ENCODE peak calls at places on chromosomes 4 and X, in four cellular contexts. W, G, A and Z are unnamed samples.

GRCh38 chrX:110055616-110056015 is 52.7 kb downstream of the TMEM164 start:
- DNase-seq in G (no peak), W (no peak), A (no peak), Z (peak; percentile 41)

GRCh38 chr4:126977306-126977705 is 655.5 kb upstream of the INTU start:
- DNase-seq in G (no peak), A (no peak), W (no peak), Z (peak; percentile 14)

GRCh38 chr4:123037809-123038208 is 115.4 kb upstream of the NUDT6 start:
- DNase-seq in A (no peak), G (no peak), W (no peak), Z (peak; percentile 81)

GRCh38 chr4:140595065-140595464 is 26.3 kb upstream of the UCP1 start:
- DNase-seq in G (no peak), A (no peak), W (peak; percentile 61), Z (peak; percentile 8)

GRCh38 chr4:89283226-89283974 is 24.2 kb downstream of the GPRIN3 start:
- DNase-seq in G (no peak), W (peak; percentile 22), A (no peak), Z (peak; percentile 48)

GRCh38 chr4:189769131-189769530 is 171.5 kb upstream of the FRG1 start:
- DNase-seq in W (no peak), A (no peak), G (no peak), Z (no peak)

GRCh38 chr4:187103351-187103750 is 379.7 kb upstream of the FAT1 start:
- DNase-seq in A (no peak), W (no peak), G (no peak), Z (no peak)

GRCh38 chr4:108922191-108922590 is 159.3 kb upstream of the ETNPPL start:
- DNase-seq in A (no peak), G (no peak), W (no peak), Z (no peak)

GRCh38 chr4:99536148-99536728 is 25.4 kb downstream of the C4orf17 start:
- DNase-seq in G (no peak), W (no peak), A (no peak), Z (peak; percentile 12)

GRCh38 chrX:86002076-86002896 is 45.1 kb downstream of the CHM start:
- DNase-seq in W (peak; percentile 74), A (peak; percentile 1), G (no peak), Z (peak; percentile 67)

GRCh38 chrX:103170216-103170615 is 44.7 kb upstream of the BEX4 start:
- DNase-seq in W (peak; percentile 63), A (no peak), G (no peak), Z (peak; percentile 21)

DNA sequence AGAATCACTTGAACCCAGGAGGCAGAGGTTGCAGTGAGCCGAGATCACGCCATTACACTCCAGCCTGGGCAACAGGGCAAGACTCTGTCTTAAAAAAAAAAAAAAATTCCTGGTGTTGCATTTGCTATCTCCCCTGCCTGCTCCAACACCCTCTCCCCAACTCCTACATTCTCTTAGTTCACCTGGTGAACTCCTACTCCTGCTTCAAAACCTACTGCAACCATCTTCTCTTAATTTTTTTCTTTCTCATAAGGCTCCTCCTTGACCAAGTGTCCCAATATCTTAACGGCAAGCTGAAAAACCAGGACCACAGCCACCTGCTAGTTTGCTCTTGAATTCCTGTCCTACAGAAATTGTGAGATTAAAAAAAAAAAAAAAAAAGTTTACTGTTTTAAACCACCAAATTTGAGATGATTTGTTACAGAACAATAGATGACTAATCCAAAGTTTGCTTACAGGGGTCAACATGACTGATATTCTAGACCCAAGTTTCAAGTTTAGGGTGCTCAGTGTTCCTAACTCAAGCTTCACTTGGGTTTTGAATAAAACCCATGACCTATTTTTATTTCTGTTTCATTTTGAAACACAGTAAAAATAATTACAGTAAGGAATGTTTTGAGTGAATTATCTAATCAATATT is 13.1 kb upstream of the ANXA5 start:
- DNase-seq in A (no peak), G (no peak), W (peak; percentile 30), Z (no peak)
- H3K4me1 ChIP-seq in A (no peaks in the 10 kb centered on the region), G (peaks cover 7% of the 10 kb centered on the region), W (peaks cover 27% of the 10 kb centered on the region), Z (peaks cover 5% of the 10 kb centered on the region)

GRCh38 chrX:368811-369562 is 17.7 kb downstream of the PPP2R3B start:
- DNase-seq in A (no peak), G (no peak), W (no peak), Z (no peak)

GRCh38 chrX:371907-372306 is 14.8 kb downstream of the PPP2R3B start:
- DNase-seq in G (no peak), A (no peak), W (no peak), Z (no peak)

GRCh38 chrX:370963-371745 is 15.6 kb downstream of the PPP2R3B start:
- DNase-seq in W (no peak), G (no peak), A (no peak), Z (no peak)

GRCh38 chrX:369563-370101 is 17.1 kb downstream of the PPP2R3B start:
- DNase-seq in G (no peak), W (no peak), A (no peak), Z (no peak)

GRCh38 chrX:370244-370962 is 16.3 kb downstream of the PPP2R3B start:
- DNase-seq in A (no peak), G (no peak), W (no peak), Z (no peak)
- H3K4me1 ChIP-seq in A (peaks cover 7% of the 10 kb centered on the region), G (no peaks in the 10 kb centered on the region), W (peaks cover 3% of the 10 kb centered on the region), Z (no peaks in the 10 kb centered on the region)

DNA sequence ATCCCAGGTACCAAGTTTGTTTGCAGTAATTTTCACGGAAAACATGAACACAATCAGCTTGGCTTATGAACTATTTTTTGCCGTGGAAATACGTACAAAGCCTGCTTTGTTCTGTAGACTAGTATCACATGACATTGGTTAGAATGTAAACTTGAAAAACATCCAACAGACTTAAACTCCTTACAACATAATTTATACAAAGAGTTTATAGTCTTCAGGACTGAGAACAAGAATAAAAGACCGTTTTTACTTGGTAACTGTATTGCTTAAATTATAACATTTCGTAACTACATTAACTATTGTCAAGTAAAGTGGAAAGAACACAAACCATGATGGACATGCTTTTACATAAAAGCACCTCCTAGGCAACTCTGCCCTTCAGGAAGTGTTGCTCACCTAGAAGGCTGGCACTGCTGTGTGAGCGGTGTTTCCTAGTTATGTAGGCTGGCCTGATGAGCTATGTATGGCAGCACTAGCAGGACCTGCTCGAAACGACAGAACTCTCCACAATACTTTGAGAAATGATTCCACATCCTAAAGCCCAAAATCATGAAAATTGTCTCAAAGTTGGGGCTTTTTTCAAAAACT is 41.9 kb upstream of the WDR1 start:
- DNase-seq in A (no peak), G (peak; percentile 4), W (peak; percentile 16), Z (no peak)
- H3K4me1 ChIP-seq in A (peaks cover 45% of the 10 kb centered on the region), G (peaks cover 8% of the 10 kb centered on the region), W (no peaks in the 10 kb centered on the region), Z (no peaks in the 10 kb centered on the region)

DNA sequence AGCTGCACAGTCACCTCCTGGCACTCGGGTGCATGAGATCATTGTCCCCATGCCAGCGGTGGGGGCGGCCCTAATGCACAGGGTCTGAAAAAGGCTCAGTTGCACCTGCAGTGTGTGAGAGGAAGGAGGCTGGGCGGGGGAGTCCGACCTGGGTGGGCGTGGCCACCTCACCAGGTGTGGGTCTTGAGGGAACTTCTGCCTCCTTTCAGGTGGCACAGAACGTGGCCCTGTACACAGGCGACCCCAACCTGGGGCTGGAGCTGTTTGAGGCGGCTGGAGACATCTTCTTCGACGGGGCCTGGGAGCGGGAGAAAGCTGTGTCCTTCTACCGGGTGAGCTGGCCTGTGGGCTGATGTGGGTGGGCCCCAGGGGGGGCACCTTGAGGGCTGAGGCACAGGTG is 34.3 kb upstream of the HTRA3 start:
- DNase-seq in A (no peak), W (no peak), G (no peak), Z (no peak)
- H3K4me1 ChIP-seq in A (no peaks in the 10 kb centered on the region), W (no peaks in the 10 kb centered on the region), G (peaks cover 5% of the 10 kb centered on the region), Z (no peaks in the 10 kb centered on the region)

GRCh38 chr4:87075876-87076275 is 141.1 kb downstream of the AFF1 start:
- DNase-seq in A (no peak), W (no peak), G (no peak), Z (no peak)

GRCh38 chr4:87073570-87074470 is 139.0 kb downstream of the AFF1 start:
- DNase-seq in W (peak; percentile 79), G (peak; percentile 20), A (peak; percentile 24), Z (no peak)

GRCh38 chr4:87071401-87071800 is 136.6 kb downstream of the AFF1 start:
- DNase-seq in A (no peak), G (no peak), W (no peak), Z (no peak)

GRCh38 chr4:87076690-87077358 is 142.0 kb downstream of the AFF1 start:
- DNase-seq in G (no peak), W (no peak), A (no peak), Z (no peak)

GRCh38 chr4:87073187-87073569 is 138.4 kb downstream of the AFF1 start:
- DNase-seq in A (no peak), G (no peak), W (no peak), Z (no peak)
- H3K4me1 ChIP-seq in A (peaks cover 18% of the 10 kb centered on the region), G (peaks cover 9% of the 10 kb centered on the region), W (peaks cover 17% of the 10 kb centered on the region), Z (peaks cover 6% of the 10 kb centered on the region)